ENCODE peak calls at places on chromosomes 7 and 10, in five cellular contexts. W is COR-L47; G is GM23338; L is CD4-positive, CD25-positive, alpha-beta regulatory T cell; R is GM06990. A is an unnamed sample.

GRCh38 chr7:102024769-102025391 is 207.5 kb downstream of the CUX1 start:
- DNase-seq in W (no peak), L (no peak), G (peak; percentile 66), R (no peak), A (no peak)

GRCh38 chr10:71433983-71434744 is 37.4 kb downstream of the CDH23 start:
- DNase-seq in L (no peak), W (no peak), R (no peak), G (no peak), A (no peak)

GRCh38 chr10:34124522-34125035 is 690.5 kb downstream of the PARD3 start:
- DNase-seq in W (no peak), L (no peak), R (no peak), G (no peak), A (no peak)

GRCh38 chr10:75245354-75246001 is 9.7 kb upstream of the COMTD1 start:
- DNase-seq in R (no peak), W (no peak), G (no peak), L (no peak), A (no peak)

GRCh38 chr7:128799451-128799850 is 7.7 kb downstream of the CCDC136 start:
- DNase-seq in W (no peak), R (no peak), L (no peak), G (no peak), A (no peak)

GRCh38 chr7:20797174-20798080 is 10.7 kb upstream of the SP8 start:
- DNase-seq in G (peak; percentile 77), W (peak; percentile 54), R (no peak), L (no peak), A (peak; percentile 71)

GRCh38 chr7:132045002-132045401 is 488.6 kb upstream of the PODXL start:
- DNase-seq in G (no peak), W (no peak), L (no peak), R (no peak), A (no peak)

GRCh38 chr10:14474656-14475055 is 143.9 kb upstream of the FRMD4A start:
- DNase-seq in W (no peak), R (no peak), L (no peak), G (no peak), A (no peak)